ENCODE peak calls at places on chromosomes 6 and 20, in six cellular contexts. N is stimulated activated naive CD8-positive, alpha-beta T cell treated with anti-CD3 and anti-CD28 coated beads, Interleukin-15, amount 100 ng/mL, for 72 hours; W is fibroblast of gingiva; M is Kasumi-1; L is activated T-cell treated with anti-CD3 and anti-CD28 coated beads for 48 hours; F is H9. Q is an unnamed sample.

GRCh38 chr6:157693867-157694266 is 129.2 kb upstream of the SNX9 start:
- DNase-seq in M (no peak), N (no peak), F (no peak), W (no peak), L (no peak), Q (no peak)

GRCh38 chr6:112956696-112957525 is 609.8 kb downstream of the RFPL4B start:
- DNase-seq in M (peak), N (no peak), L (no peak), F (no peak), W (peak), Q (peak)

GRCh38 chr6:43584892-43585570 is 9.0 kb downstream of the POLH start:
- DNase-seq in F (no peak), L (no peak), M (no peak), N (no peak), W (peak), Q (no peak)

GRCh38 chr6:123515715-123516114 is 121.0 kb downstream of the TRDN start:
- DNase-seq in F (no peak), W (no peak), M (no peak), N (no peak), L (no peak), Q (no peak)

GRCh38 chr6:106163446-106163965 is 77.4 kb downstream of the PRDM1 start:
- DNase-seq in W (peak), N (peak), M (peak), F (peak), L (peak), Q (no peak)

GRCh38 chr6:351011-351866 is 40.3 kb upstream of the IRF4 start:
- DNase-seq in L (no peak), F (no peak), N (no peak), M (no peak), W (no peak), Q (no peak)

GRCh38 chr20:37350655-37351574 is 5.0 kb downstream of the SRC start:
- DNase-seq in L (no peak), W (no peak), F (no peak), N (no peak), M (no peak), Q (peak)

GRCh38 chr20:23100021-23100753 is 14.1 kb upstream of the CD93 start:
- DNase-seq in M (no peak), W (no peak), L (no peak), F (no peak), N (no peak), Q (no peak)

GRCh38 chr6:18034798-18035202 is 47.4 kb upstream of the KIF13A start:
- DNase-seq in L (no peak), N (no peak), M (no peak), W (no peak), F (peak), Q (no peak)

GRCh38 chr20:60060006-60060557 is 101.9 kb downstream of the CDH26 start:
- DNase-seq in W (no peak), M (no peak), F (no peak), N (no peak), L (no peak), Q (peak)

GRCh38 chr20:38631155-38632022 is 29.8 kb downstream of the ARHGAP40 start:
- DNase-seq in M (no peak), F (no peak), W (no peak), L (no peak), N (no peak), Q (no peak)

GRCh38 chr6:56507517-56507916 is 135.2 kb downstream of the DST start:
- DNase-seq in N (no peak), M (no peak), L (no peak), W (peak), F (no peak), Q (no peak)

GRCh38 chr6:142722010-142722409 is 223.0 kb downstream of the HIVEP2 start:
- DNase-seq in L (no peak), M (no peak), W (no peak), F (no peak), N (no peak), Q (no peak)

GRCh38 chr20:61605862-61606557 is 353.9 kb downstream of the CDH4 start:
- DNase-seq in W (no peak), N (no peak), F (no peak), M (no peak), L (no peak), Q (no peak)

GRCh38 chr6:24270011-24270410 is 87.8 kb downstream of the DCDC2 start:
- DNase-seq in W (no peak), M (no peak), N (no peak), F (no peak), L (no peak), Q (peak)

GRCh38 chr20:25389858-25390537 is 637 bp downstream of the ABHD12 start:
- DNase-seq in M (no peak), L (peak), W (no peak), F (peak), N (peak), Q (peak)

GRCh38 chr20:63123326-63123725 is 92.6 kb downstream of the YTHDF1 start:
- DNase-seq in F (peak), L (no peak), M (no peak), N (no peak), W (no peak), Q (peak)

GRCh38 chr6:44735631-44735963 is 348.1 kb downstream of the CDC5L start:
- DNase-seq in M (no peak), N (peak), F (no peak), L (peak), W (peak), Q (peak)

GRCh38 chr6:36793296-36793912 is 45.8 kb downstream of the CPNE5 start:
- DNase-seq in L (no peak), M (no peak), F (no peak), N (no peak), W (no peak), Q (no peak)

GRCh38 chr6:137080711-137081110 is 35.9 kb upstream of the IL20RA start:
- DNase-seq in F (no peak), W (no peak), N (no peak), L (no peak), M (no peak), Q (no peak)

GRCh38 chr6:75563032-75563431 is 38.6 kb upstream of the SENP6 start:
- DNase-seq in F (peak), N (no peak), M (peak), L (no peak), W (peak), Q (peak)

GRCh38 chr6:136719280-136720044 is 72.8 kb downstream of the MAP3K5 start:
- DNase-seq in M (no peak), F (no peak), L (no peak), N (no peak), W (peak), Q (no peak)

GRCh38 chr6:33424855-33425667 is 5.2 kb downstream of the SYNGAP1 start:
- DNase-seq in M (no peak), N (no peak), W (no peak), L (no peak), F (no peak), Q (no peak)

GRCh38 chr6:35876902-35877301 is 44.0 kb downstream of the SRPK1 start:
- DNase-seq in L (no peak), N (no peak), M (no peak), F (no peak), W (no peak), Q (no peak)

GRCh38 chr6:78954740-78955139 is 87.4 kb downstream of the IRAK1BP1 start:
- DNase-seq in M (no peak), F (no peak), W (no peak), N (no peak), L (no peak), Q (no peak)

GRCh38 chr6:167787896-167788530 is 38.7 kb upstream of the AFDN start:
- DNase-seq in W (no peak), M (no peak), F (no peak), N (no peak), L (no peak), Q (peak)